ENCODE peak calls at places on chromosomes 4 and X, in six cellular contexts. Z is activated CD4-positive, alpha-beta T cell treated with anti-CD3 and anti-CD28 coated beads for 1 hour; R is endothelial cell; N is CD8-positive, alpha-beta T cell; Y is RKO; H is activated T-helper 9 cell treated with anti-CD3 and anti-CD28 coated beads, Interleukin-2, amount 50 U/mL, for 16 hours. X is an unnamed sample.
A peak's percentile ranks its signal among the peaks of the same experiment; 100 is the strongest.

GRCh38 chr4:156473175-156473574 is 498.4 kb downstream of the PDGFC start:
- DNase-seq in N (no peak), Y (no peak), H (no peak), R (no peak), Z (no peak), X (no peak)

GRCh38 chrX:119292445-119292844 is 56.4 kb downstream of the PGRMC1 start:
- DNase-seq in H (no peak), R (no peak), Z (no peak), N (no peak), Y (peak; percentile 19), X (no peak)

GRCh38 chrX:11397680-11398079 is 104.5 kb downstream of the AMELX start:
- DNase-seq in R (no peak), H (no peak), N (no peak), Y (no peak), Z (no peak), X (no peak)

GRCh38 chr4:150874386-150875226 is 140.5 kb downstream of the LRBA start:
- DNase-seq in N (no peak), H (no peak), Z (no peak), Y (no peak), R (no peak), X (no peak)

GRCh38 chrX:110280954-110281353 is 36.9 kb downstream of the AMMECR1 start:
- DNase-seq in H (no peak), Z (no peak), N (no peak), Y (no peak), R (no peak), X (no peak)

GRCh38 chrX:150211988-150212387 is 151.1 kb upstream of the MAMLD1 start:
- DNase-seq in R (no peak), N (no peak), Y (peak; percentile 8), H (no peak), Z (no peak), X (no peak)

GRCh38 chr4:12729384-12729783 is 754.8 kb downstream of the RAB28 start:
- DNase-seq in R (no peak), Y (peak; percentile 41), N (no peak), Z (no peak), H (no peak), X (no peak)

GRCh38 chr4:124146071-124146470 is 566.5 kb downstream of the ANKRD50 start:
- DNase-seq in R (no peak), Z (no peak), H (no peak), Y (no peak), N (no peak), X (no peak)

GRCh38 chr4:75698963-75699228 is 25.5 kb upstream of the USO1 start:
- DNase-seq in N (no peak), H (no peak), Z (no peak), Y (no peak), R (no peak), X (no peak)

GRCh38 chrX:10199212-10199611 is 42.4 kb downstream of the CLCN4 start:
- DNase-seq in Z (no peak), H (no peak), R (no peak), N (no peak), Y (peak; percentile 3), X (no peak)

GRCh38 chrX:40237745-40238178 is 140.0 kb upstream of the BCOR start:
- DNase-seq in N (no peak), Y (no peak), Z (no peak), H (no peak), R (no peak), X (no peak)

GRCh38 chr4:125365731-125366130 is 51.0 kb downstream of the FAT4 start:
- DNase-seq in H (no peak), R (no peak), N (no peak), Y (no peak), Z (no peak), X (peak; percentile 15)

GRCh38 chr4:113758361-113758760 is 3.2 kb downstream of the CAMK2D start:
- DNase-seq in H (no peak), Y (peak; percentile 50), R (no peak), Z (no peak), N (no peak), X (no peak)

GRCh38 chr4:7506119-7506518 is 71.4 kb upstream of the PSAPL1 start:
- DNase-seq in Y (no peak), N (no peak), R (no peak), Z (no peak), H (no peak), X (no peak)

GRCh38 chr4:149296503-149296902 is 519.1 kb downstream of the IQCM start:
- DNase-seq in Y (no peak), N (no peak), H (no peak), R (no peak), Z (no peak), X (no peak)

GRCh38 chr4:147543039-147543438 is 62.1 kb downstream of the EDNRA start:
- DNase-seq in Z (no peak), R (no peak), H (no peak), N (no peak), Y (no peak), X (no peak)

GRCh38 chr4:47337893-47338292 is 125.6 kb downstream of the COMMD8 start:
- DNase-seq in R (no peak), Y (no peak), Z (no peak), H (no peak), N (no peak), X (no peak)

GRCh38 chr4:175891231-175891630 is 79.2 kb upstream of the GPM6A start:
- DNase-seq in R (no peak), N (no peak), Z (no peak), H (no peak), Y (no peak), X (no peak)

GRCh38 chrX:13360146-13360545 is 40.3 kb upstream of the ATXN3L start:
- DNase-seq in R (no peak), Z (no peak), H (no peak), Y (no peak), N (no peak), X (no peak)

GRCh38 chr4:141711211-141711610 is 74.8 kb downstream of the IL15 start:
- DNase-seq in H (no peak), N (no peak), R (no peak), Y (peak; percentile 43), Z (no peak), X (no peak)

GRCh38 chr4:5465956-5466355 is 242.4 kb downstream of the EVC2 start:
- DNase-seq in Y (no peak), H (no peak), Z (no peak), N (no peak), R (no peak), X (no peak)

GRCh38 chrX:119552508-119552907 is 12.7 kb downstream of the STEEP1 start:
- DNase-seq in R (no peak), N (no peak), Y (no peak), Z (no peak), H (no peak), X (no peak)

GRCh38 chrX:131617182-131617581 is 73.3 kb downstream of the OR13H1 start:
- DNase-seq in H (no peak), N (no peak), R (no peak), Z (no peak), Y (peak; percentile 55), X (no peak)

GRCh38 chr4:99817310-99817885 is 771 bp downstream of the DAPP1 start:
- DNase-seq in Y (no peak), H (no peak), Z (no peak), N (no peak), R (no peak), X (no peak)